ENCODE peak calls at places on chromosome 7, in six cellular contexts. I is GM23248, J is Peyer's patch, T is ovary, H is cardiac muscle cell, F is heart right ventricle. M is an unnamed sample. For H3K4me1, the result is how much of the 10 kb centered on the place peaks cover.

GRCh38 chr7:78901566-78901965 is 551.9 kb downstream of the MAGI2 start:
- DNase-seq in I (no peak), J (no peak), T (no peak), H (no peak), F (no peak), M (no peak)

GRCh38 chr7:156577645-156578577 is 62.7 kb upstream of the RNF32 start:
- DNase-seq in I (no peak), J (no peak), T (no peak), H (no peak), F (no peak), M (no peak)

GRCh38 chr7:105010538-105011523 is 3.2 kb upstream of the KMT2E start:
- DNase-seq in I (peak), J (no peak), T (no peak), H (peak), F (no peak), M (no peak)

GRCh38 chr7:134155220-134155619 is 28.1 kb downstream of the LRGUK start:
- DNase-seq in I (no peak), J (no peak), T (no peak), H (no peak), F (no peak), M (no peak)

GRCh38 chr7:2882111-2882510 is 38.0 kb upstream of the GNA12 start:
- DNase-seq in I (no peak), J (no peak), T (no peak), H (no peak), F (no peak), M (no peak)

GRCh38 chr7:46123-46829 is 146.1 kb upstream of the FAM20C start:
- DNase-seq in I (no peak), J (peak), T (peak), H (no peak), F (no peak), M (no peak)

GRCh38 chr7:30921951-30922401 is 10.3 kb downstream of the AQP1 start:
- DNase-seq in I (no peak), J (peak), T (peak), H (no peak), F (peak), M (no peak)

GRCh38 chr7:130921391-130922180 is 187.6 kb upstream of the KLF14 start:
- DNase-seq in I (peak), J (peak), T (peak), H (peak), F (peak), M (no peak)

GRCh38 chr7:117807688-117808087 is 65.6 kb downstream of the CTTNBP2 start:
- DNase-seq in I (no peak), J (no peak), T (no peak), H (no peak), F (no peak), M (no peak)

GRCh38 chr7:18290865-18291264 is 204.7 kb upstream of the HDAC9 start:
- DNase-seq in I (no peak), J (no peak), T (no peak), H (no peak), F (no peak), M (no peak)

GRCh38 chr7:142867398-142868187 is 12.7 kb downstream of the EPHB6 start:
- DNase-seq in I (no peak), J (no peak), T (no peak), H (no peak), F (no peak), M (no peak)

GRCh38 chr7:141679014-141679413 is 23.0 kb downstream of the DENND11 start:
- DNase-seq in I (no peak), J (no peak), T (no peak), H (no peak), F (no peak), M (no peak)

GRCh38 chr7:143979359-143979758 is 20.8 kb upstream of the OR6B1 start:
- DNase-seq in I (peak), J (no peak), T (no peak), H (no peak), F (no peak), M (no peak)

GRCh38 chr7:27194002-27194352 is 5.9 kb downstream of the HOXA13 start:
- DNase-seq in I (no peak), J (no peak), T (no peak), H (no peak), F (no peak), M (no peak)
- H3K4me3 ChIP-seq in I (no peak), J (no peak), T (no peak), H (no peak), F (no peak), M (no peak)

DNA sequence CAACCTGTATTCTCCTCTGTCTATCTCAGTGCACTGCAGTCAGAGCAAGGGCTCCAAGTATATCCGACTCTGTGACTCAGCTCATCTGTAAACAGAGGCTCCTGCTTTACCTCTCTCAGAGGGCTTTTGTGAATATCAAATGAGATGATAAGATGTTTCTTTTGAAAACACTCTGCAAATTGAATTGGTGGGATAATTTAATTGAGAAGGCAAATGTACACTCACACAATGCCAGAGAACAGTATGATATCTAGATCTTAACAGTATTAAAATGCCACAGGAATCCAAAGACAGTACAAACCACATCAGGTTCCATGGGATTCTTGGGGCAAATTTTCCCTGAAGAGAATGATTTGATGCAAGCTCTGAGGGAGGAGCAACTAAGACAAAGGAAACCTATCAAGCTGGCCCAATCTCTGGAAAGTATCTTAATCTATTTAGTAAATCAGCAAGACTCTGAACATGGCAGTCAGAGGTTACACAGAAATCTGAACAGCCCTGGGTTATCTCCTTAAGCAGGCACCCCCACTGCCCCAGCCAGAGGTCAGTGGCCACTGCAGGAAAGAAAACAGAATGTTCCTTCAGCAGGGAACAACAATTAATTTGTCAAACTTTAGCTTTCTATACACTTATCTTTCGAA is 45.9 kb downstream of the DOCK4 start:
- DNase-seq in I (no peak), J (no peak), T (no peak), H (no peak), F (no peak), M (no peak)
- H3K4me1 ChIP-seq in I (under half), J (under half), T (under half), H (under half), F (half or more), M (under half)

DNA sequence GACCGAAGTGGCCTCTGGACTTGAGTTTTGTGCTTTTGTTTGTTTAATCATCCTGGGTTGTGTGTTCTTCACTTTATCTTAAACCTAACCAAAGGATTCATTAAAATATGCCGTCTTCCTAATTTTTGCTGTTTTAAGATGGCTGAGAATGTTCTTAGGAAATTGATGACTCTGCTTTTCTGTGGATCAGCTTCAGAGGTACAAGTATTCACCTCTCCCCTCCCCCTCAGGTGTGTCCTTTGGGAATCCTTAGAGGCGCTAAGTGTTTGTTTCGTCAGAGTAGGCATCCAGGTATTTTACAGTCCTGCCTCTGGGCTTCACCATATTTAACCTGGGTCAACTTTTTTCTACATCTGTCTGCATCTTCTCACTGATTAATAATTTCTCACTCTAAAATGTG is 1.1 kb downstream of the CCDC126 start:
- DNase-seq in I (no peak), J (no peak), T (no peak), H (no peak), F (no peak), M (no peak)
- H3K4me3 ChIP-seq in I (peak), J (peak), T (peak), H (peak), F (peak), M (peak)

GRCh38 chr7:150877545-150877944 is 25.2 kb downstream of the AOC1 start:
- DNase-seq in I (no peak), J (no peak), T (no peak), H (no peak), F (no peak), M (no peak)
- H3K4me1 ChIP-seq in I (under half), J (under half), T (under half), H (under half), F (under half), M (under half)

GRCh38 chr7:100219271-100219737 is 445 bp upstream of the PVRIG start:
- DNase-seq in I (no peak), J (no peak), T (no peak), H (no peak), F (no peak), M (no peak)
- H3K4me3 ChIP-seq in I (no peak), J (peak), T (no peak), H (no peak), F (no peak), M (peak)

GRCh38 chr7:125814030-125814535 is 884.5 kb upstream of the POT1 start:
- DNase-seq in I (no peak), J (no peak), T (no peak), H (no peak), F (no peak), M (no peak)
- H3K4me1 ChIP-seq in I (under half), J (under half), T (under half), H (under half), F (under half), M (under half)